ENCODE peak calls at places on chromosomes 6 and 20, in ten cellular contexts. C is left ventricle myocardium inferior; J is ovary; R is fibroblast of lung; X is K562; I is SJSA1; M is HAP-1; T is Peyer's patch; L is naive thymus-derived CD4-positive, alpha-beta T cell; D is effector memory CD4-positive, alpha-beta T cell. N is an unnamed sample.

GRCh38 chr20:33883164-33883563 is 72.0 kb downstream of the CHMP4B start:
- DNase-seq in I (no peak), T (no peak), M (no peak), C (no peak), R (no peak), X (no peak), L (no peak), J (no peak), D (no peak), N (no peak)

GRCh38 chr20:4765681-4766080 is 44.0 kb downstream of the PRND start:
- DNase-seq in R (no peak), D (no peak), L (no peak), C (no peak), M (no peak), J (no peak), I (no peak), T (no peak), X (no peak), N (no peak)

GRCh38 chr6:36130672-36131516 is 581 bp downstream of the MAPK13 start:
- DNase-seq in R (no peak), D (peak; percentile 26), T (peak; percentile 88), M (no peak), L (peak; percentile 51), J (peak; percentile 56), I (no peak), X (peak; percentile 44), C (no peak), N (no peak)

GRCh38 chr20:4017051-4017702 is 1.8 kb upstream of the RNF24 start:
- DNase-seq in J (no peak), I (no peak), M (no peak), X (no peak), D (no peak), R (no peak), T (no peak), C (no peak), L (no peak), N (no peak)

GRCh38 chr6:90194371-90194841 is 102.2 kb downstream of the BACH2 start:
- DNase-seq in J (no peak), X (no peak), R (peak; percentile 95), T (no peak), I (peak; percentile 60), D (no peak), M (no peak), C (no peak), L (no peak), N (no peak)

GRCh38 chr6:159692303-159693127 is 526 bp downstream of the SOD2 start:
- DNase-seq in I (peak; percentile 56), L (peak; percentile 68), X (no peak), M (peak; percentile 64), D (peak; percentile 10), C (peak; percentile 41), J (peak; percentile 68), R (peak; percentile 60), T (peak; percentile 77), N (peak; percentile 65)

GRCh38 chr6:163945813-163946212 is 531.3 kb downstream of the QKI start:
- DNase-seq in L (no peak), D (no peak), R (no peak), I (no peak), T (no peak), C (no peak), X (no peak), J (no peak), M (no peak), N (no peak)

GRCh38 chr20:38007526-38007925 is 25.7 kb downstream of the TTI1 start:
- DNase-seq in C (no peak), R (no peak), D (no peak), M (no peak), I (no peak), T (no peak), J (no peak), X (no peak), L (no peak), N (no peak)

GRCh38 chr6:11217360-11218076 is 14.9 kb downstream of the NEDD9 start:
- DNase-seq in M (no peak), C (no peak), R (no peak), J (no peak), L (no peak), I (no peak), X (no peak), T (no peak), D (no peak), N (no peak)

GRCh38 chr6:149628865-149629544 is 19.5 kb downstream of the KATNA1 start:
- DNase-seq in I (no peak), L (no peak), J (no peak), X (no peak), D (no peak), M (no peak), C (no peak), T (no peak), R (no peak), N (no peak)

GRCh38 chr6:170045563-170045960 is 245.3 kb downstream of the DLL1 start:
- DNase-seq in R (no peak), D (no peak), T (peak; percentile 30), X (no peak), J (peak; percentile 7), M (no peak), I (no peak), L (no peak), C (no peak), N (no peak)

GRCh38 chr20:16520154-16520553 is 53.1 kb downstream of the KIF16B start:
- DNase-seq in I (no peak), L (no peak), D (no peak), C (no peak), X (no peak), M (no peak), R (peak; percentile 11), J (no peak), T (no peak), N (no peak)

GRCh38 chr20:25467441-25467840 is 60.0 kb downstream of the GINS1 start:
- DNase-seq in X (no peak), M (no peak), T (no peak), J (no peak), D (no peak), L (no peak), R (no peak), I (no peak), C (no peak), N (no peak)

GRCh38 chr20:37907677-37908397 is 4.9 kb downstream of the VSTM2L start:
- DNase-seq in R (peak; percentile 92), C (no peak), X (no peak), J (no peak), T (no peak), I (peak; percentile 82), D (no peak), L (no peak), M (peak; percentile 62), N (no peak)

GRCh38 chr6:168778201-168778600 is 337.2 kb downstream of the SMOC2 start:
- DNase-seq in M (no peak), T (no peak), C (peak; percentile 54), J (peak; percentile 84), R (no peak), I (no peak), D (no peak), X (no peak), L (no peak), N (no peak)

GRCh38 chr6:158467923-158468322 is 92.0 kb upstream of the TMEM181 start:
- DNase-seq in D (no peak), L (no peak), C (no peak), M (no peak), I (no peak), T (no peak), J (no peak), X (no peak), R (no peak), N (no peak)
- H3K27me3 ChIP-seq in D (no peaks in the 10 kb centered on the region), L (no peaks in the 10 kb centered on the region), C (no peaks in the 10 kb centered on the region), M (no peaks in the 10 kb centered on the region), I (no peaks in the 10 kb centered on the region), T (no peaks in the 10 kb centered on the region), J (no peaks in the 10 kb centered on the region), X (no peaks in the 10 kb centered on the region), R (no peaks in the 10 kb centered on the region), N (no peaks in the 10 kb centered on the region)

GRCh38 chr6:17979479-17979878 is 8.0 kb downstream of the KIF13A start:
- DNase-seq in I (no peak), T (no peak), J (no peak), L (no peak), C (no peak), M (no peak), D (no peak), X (no peak), R (no peak), N (no peak)

GRCh38 chr6:17971128-17972073 is 16.0 kb downstream of the KIF13A start:
- DNase-seq in R (peak; percentile 81), L (no peak), T (no peak), I (peak; percentile 80), J (no peak), M (peak; percentile 46), C (no peak), X (no peak), D (no peak), N (no peak)

GRCh38 chr6:17972074-17972966 is 15.1 kb downstream of the KIF13A start:
- DNase-seq in I (no peak), M (peak; percentile 43), D (no peak), J (no peak), T (no peak), C (no peak), L (no peak), X (no peak), R (no peak), N (no peak)

GRCh38 chr6:17972978-17973622 is 14.3 kb downstream of the KIF13A start:
- DNase-seq in J (no peak), R (no peak), I (no peak), D (no peak), M (no peak), T (no peak), X (no peak), C (no peak), L (no peak), N (no peak)

GRCh38 chr6:17974570-17975368 is 12.7 kb downstream of the KIF13A start:
- DNase-seq in J (no peak), X (no peak), I (no peak), L (no peak), D (no peak), M (no peak), T (no peak), C (no peak), R (no peak), N (no peak)
- H3K4me1 ChIP-seq in J (peaks cover 4% of the 10 kb centered on the region), X (peaks cover 11% of the 10 kb centered on the region), I (peaks cover 29% of the 10 kb centered on the region), L (no peaks in the 10 kb centered on the region), D (no peaks in the 10 kb centered on the region), M (peaks cover 33% of the 10 kb centered on the region), T (peaks cover 2% of the 10 kb centered on the region), C (peaks cover 78% of the 10 kb centered on the region), R (peaks cover 3% of the 10 kb centered on the region), N (no peaks in the 10 kb centered on the region)

GRCh38 chr6:9638861-9639260 is 776.0 kb downstream of the TFAP2A start:
- DNase-seq in X (no peak), D (no peak), M (no peak), R (no peak), T (no peak), L (no peak), I (no peak), J (no peak), C (no peak), N (no peak)
- H3K27me3 ChIP-seq in X (no peaks in the 10 kb centered on the region), D (no peaks in the 10 kb centered on the region), M (no peaks in the 10 kb centered on the region), R (no peaks in the 10 kb centered on the region), T (no peaks in the 10 kb centered on the region), L (no peaks in the 10 kb centered on the region), I (no peaks in the 10 kb centered on the region), J (no peaks in the 10 kb centered on the region), C (no peaks in the 10 kb centered on the region), N (no peaks in the 10 kb centered on the region)

DNA sequence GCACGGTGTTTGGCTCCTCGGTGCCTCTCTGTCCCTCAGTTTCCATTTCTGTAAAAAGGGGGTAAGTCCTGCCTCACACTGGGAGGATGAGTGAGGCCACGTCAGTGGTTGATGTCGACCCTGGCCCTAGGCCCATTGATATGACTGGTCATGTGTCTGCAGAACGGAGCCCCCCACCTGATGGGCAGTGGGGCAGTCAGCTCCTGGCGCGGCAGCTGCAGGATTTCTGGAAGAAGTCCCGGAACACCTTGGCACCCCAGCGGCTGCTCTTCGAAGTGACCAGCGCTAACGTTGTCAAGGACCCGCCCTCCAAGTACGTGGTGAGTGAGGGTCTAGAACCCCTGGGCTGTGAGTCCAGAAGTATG is 1.2 kb downstream of the SNX21 start:
- DNase-seq in M (no peak), X (no peak), D (no peak), J (peak; percentile 62), C (no peak), L (no peak), T (no peak), R (no peak), I (no peak), N (no peak)
- H3K4me1 ChIP-seq in M (peaks cover 16% of the 10 kb centered on the region), X (peaks cover 34% of the 10 kb centered on the region), D (peaks cover 8% of the 10 kb centered on the region), J (peaks cover 22% of the 10 kb centered on the region), C (peaks cover 51% of the 10 kb centered on the region), L (peaks cover 5% of the 10 kb centered on the region), T (no peaks in the 10 kb centered on the region), R (peaks cover 21% of the 10 kb centered on the region), I (peaks cover 26% of the 10 kb centered on the region), N (no peaks in the 10 kb centered on the region)

N was measured in DND-41.